ENCODE peak calls at places on chromosomes 16 and 17, in eight cellular contexts. P is stimulated activated CD4-positive, alpha-beta T cell treated with anti-CD3 and anti-CD28 coated beads, Interleukin-15, amount 100 ng/mL, for 1 hour; Y is amygdala; R is activated gamma-delta T cell treated with Interleukin-2 at 50 U/mL for 16 hours; T is heart left ventricle; N is WTC11; X is Calu3; B is stimulated activated CD8-positive, alpha-beta memory T cell treated with anti-CD3 and anti-CD28 coated beads, Interleukin-7, amount 100 ng/mL, for 1 hour. L is an unnamed sample.

GRCh38 chr17:17549732-17550366 is 41.7 kb downstream of the PEMT start:
- DNase-seq in P (no peak), Y (peak), R (no peak), T (no peak), N (no peak), X (no peak), B (no peak), L (no peak)

GRCh38 chr17:40093005-40093579 is 7.3 kb downstream of the NR1D1 start:
- DNase-seq in P (no peak), Y (peak), R (no peak), T (no peak), N (no peak), X (no peak), B (no peak), L (no peak)

GRCh38 chr17:48629411-48629759 is 3.2 kb upstream of the HOXB9 start:
- DNase-seq in P (no peak), Y (no peak), R (no peak), T (no peak), N (no peak), X (no peak), B (no peak), L (peak)

GRCh38 chr16:88099563-88099890 is 148.3 kb downstream of the BANP start:
- DNase-seq in P (no peak), Y (no peak), R (no peak), T (no peak), N (no peak), X (no peak), B (no peak), L (no peak)

GRCh38 chr16:80527297-80527696 is 13.5 kb upstream of the DYNLRB2 start:
- DNase-seq in P (no peak), Y (no peak), R (peak), T (no peak), N (peak), X (peak), B (no peak), L (no peak)

GRCh38 chr16:65318138-65318537 is 196.3 kb upstream of the CDH11 start:
- DNase-seq in P (no peak), Y (no peak), R (no peak), T (no peak), N (peak), X (no peak), B (no peak), L (no peak)

GRCh38 chr17:76716146-76716833 is 5.5 kb upstream of the MXRA7 start:
- DNase-seq in P (no peak), Y (no peak), R (peak), T (no peak), N (no peak), X (no peak), B (peak), L (peak)

GRCh38 chr17:50356892-50357510 is 11.1 kb downstream of the XYLT2 start:
- DNase-seq in P (no peak), Y (no peak), R (no peak), T (no peak), N (no peak), X (no peak), B (no peak), L (no peak)

GRCh38 chr17:13074026-13074425 is 56.2 kb upstream of the ELAC2 start:
- DNase-seq in P (no peak), Y (no peak), R (no peak), T (no peak), N (no peak), X (no peak), B (no peak), L (no peak)

GRCh38 chr17:30808785-30809286 is 15.7 kb downstream of the CRLF3 start:
- DNase-seq in P (no peak), Y (no peak), R (peak), T (no peak), N (no peak), X (no peak), B (no peak), L (no peak)

GRCh38 chr16:74275031-74275636 is 21.5 kb upstream of the PSMD7 start:
- DNase-seq in P (no peak), Y (no peak), R (no peak), T (no peak), N (no peak), X (no peak), B (no peak), L (no peak)